ENCODE peak calls at places on chromosomes 13 and 19, in five cellular contexts. One of them, this sample, is unnamed.

GRCh38 chr19:2618611-2619010 is 83.9 kb downstream of the GNG7 start:
- DNase-seq in stimulated activated CD4-positive, alpha-beta T cell treated with anti-CD3 and anti-CD28 coated beads, TNF-alpha, amount 100 ng/mL, for 4 hours: peak; percentile 70
- DNase-seq in cerebellar nuclear complex: no peak
- DNase-seq in renal cortical epithelial cell: peak; percentile 78
- DNase-seq in midbrain: no peak
- DNase-seq in this sample: no peak

GRCh38 chr19:29098863-29099481 is 114.0 kb downstream of the UQCRFS1 start:
- DNase-seq in stimulated activated CD4-positive, alpha-beta T cell treated with anti-CD3 and anti-CD28 coated beads, TNF-alpha, amount 100 ng/mL, for 4 hours: no peak
- DNase-seq in renal cortical epithelial cell: peak; percentile 98
- DNase-seq in cerebellar nuclear complex: no peak
- DNase-seq in midbrain: no peak
- DNase-seq in this sample: no peak

GRCh38 chr19:49064768-49065611 is at the start of gene NTF4:
- DNase-seq in renal cortical epithelial cell: no peak
- DNase-seq in stimulated activated CD4-positive, alpha-beta T cell treated with anti-CD3 and anti-CD28 coated beads, TNF-alpha, amount 100 ng/mL, for 4 hours: no peak
- DNase-seq in cerebellar nuclear complex: no peak
- DNase-seq in midbrain: no peak
- DNase-seq in this sample: no peak

GRCh38 chr13:69617587-69617986 is 490.0 kb upstream of the ATXN8OS start:
- DNase-seq in cerebellar nuclear complex: no peak
- DNase-seq in stimulated activated CD4-positive, alpha-beta T cell treated with anti-CD3 and anti-CD28 coated beads, TNF-alpha, amount 100 ng/mL, for 4 hours: no peak
- DNase-seq in renal cortical epithelial cell: no peak
- DNase-seq in midbrain: no peak
- DNase-seq in this sample: no peak

GRCh38 chr19:41064974-41065569 is 23.2 kb upstream of the CYP2A13 start:
- DNase-seq in cerebellar nuclear complex: no peak
- DNase-seq in midbrain: no peak
- DNase-seq in stimulated activated CD4-positive, alpha-beta T cell treated with anti-CD3 and anti-CD28 coated beads, TNF-alpha, amount 100 ng/mL, for 4 hours: no peak
- DNase-seq in renal cortical epithelial cell: no peak
- DNase-seq in this sample: no peak

GRCh38 chr19:35363711-35364425 is 5.6 kb downstream of the FFAR3 start:
- DNase-seq in stimulated activated CD4-positive, alpha-beta T cell treated with anti-CD3 and anti-CD28 coated beads, TNF-alpha, amount 100 ng/mL, for 4 hours: no peak
- DNase-seq in renal cortical epithelial cell: no peak
- DNase-seq in cerebellar nuclear complex: no peak
- DNase-seq in midbrain: no peak
- DNase-seq in this sample: no peak

GRCh38 chr19:708154-709141 is at the start of gene PALM:
- DNase-seq in midbrain: peak; percentile 35
- DNase-seq in stimulated activated CD4-positive, alpha-beta T cell treated with anti-CD3 and anti-CD28 coated beads, TNF-alpha, amount 100 ng/mL, for 4 hours: no peak
- DNase-seq in renal cortical epithelial cell: no peak
- DNase-seq in cerebellar nuclear complex: no peak
- DNase-seq in this sample: no peak

GRCh38 chr13:32902898-32903297 is 113.3 kb upstream of the KL start:
- DNase-seq in cerebellar nuclear complex: no peak
- DNase-seq in midbrain: peak; percentile 39
- DNase-seq in stimulated activated CD4-positive, alpha-beta T cell treated with anti-CD3 and anti-CD28 coated beads, TNF-alpha, amount 100 ng/mL, for 4 hours: no peak
- DNase-seq in renal cortical epithelial cell: no peak
- DNase-seq in this sample: no peak

GRCh38 chr13:80359459-80360297 is 18.8 kb upstream of the SPRY2 start:
- DNase-seq in renal cortical epithelial cell: no peak
- DNase-seq in cerebellar nuclear complex: no peak
- DNase-seq in stimulated activated CD4-positive, alpha-beta T cell treated with anti-CD3 and anti-CD28 coated beads, TNF-alpha, amount 100 ng/mL, for 4 hours: no peak
- DNase-seq in midbrain: no peak
- DNase-seq in this sample: no peak

GRCh38 chr19:5337886-5338595 is 2.6 kb downstream of the PTPRS start:
- DNase-seq in stimulated activated CD4-positive, alpha-beta T cell treated with anti-CD3 and anti-CD28 coated beads, TNF-alpha, amount 100 ng/mL, for 4 hours: no peak
- DNase-seq in midbrain: no peak
- DNase-seq in renal cortical epithelial cell: no peak
- DNase-seq in cerebellar nuclear complex: no peak
- DNase-seq in this sample: no peak

GRCh38 chr13:47087841-47088240 is 191.0 kb upstream of the HTR2A start:
- DNase-seq in midbrain: no peak
- DNase-seq in stimulated activated CD4-positive, alpha-beta T cell treated with anti-CD3 and anti-CD28 coated beads, TNF-alpha, amount 100 ng/mL, for 4 hours: no peak
- DNase-seq in cerebellar nuclear complex: no peak
- DNase-seq in renal cortical epithelial cell: no peak
- DNase-seq in this sample: no peak

GRCh38 chr13:93262729-93263128 is 36.1 kb downstream of the GPC6 start:
- DNase-seq in renal cortical epithelial cell: peak; percentile 72
- DNase-seq in midbrain: no peak
- DNase-seq in stimulated activated CD4-positive, alpha-beta T cell treated with anti-CD3 and anti-CD28 coated beads, TNF-alpha, amount 100 ng/mL, for 4 hours: no peak
- DNase-seq in cerebellar nuclear complex: no peak
- DNase-seq in this sample: no peak

GRCh38 chr19:12737666-12738351 is 512 bp downstream of the GET3 start:
- DNase-seq in renal cortical epithelial cell: no peak
- DNase-seq in cerebellar nuclear complex: no peak
- DNase-seq in stimulated activated CD4-positive, alpha-beta T cell treated with anti-CD3 and anti-CD28 coated beads, TNF-alpha, amount 100 ng/mL, for 4 hours: no peak
- DNase-seq in midbrain: no peak
- DNase-seq in this sample: no peak

GRCh38 chr19:45177817-45178261 is at the start of gene TRAPPC6A:
- DNase-seq in cerebellar nuclear complex: no peak
- DNase-seq in stimulated activated CD4-positive, alpha-beta T cell treated with anti-CD3 and anti-CD28 coated beads, TNF-alpha, amount 100 ng/mL, for 4 hours: no peak
- DNase-seq in renal cortical epithelial cell: peak; percentile 58
- DNase-seq in midbrain: no peak
- DNase-seq in this sample: no peak

GRCh38 chr19:54105796-54106195 is 3.1 kb downstream of the NDUFA3 start:
- DNase-seq in cerebellar nuclear complex: no peak
- DNase-seq in renal cortical epithelial cell: no peak
- DNase-seq in midbrain: no peak
- DNase-seq in stimulated activated CD4-positive, alpha-beta T cell treated with anti-CD3 and anti-CD28 coated beads, TNF-alpha, amount 100 ng/mL, for 4 hours: no peak
- DNase-seq in this sample: no peak

GRCh38 chr13:111484129-111484925 is 163.9 kb downstream of the TEX29 start:
- DNase-seq in cerebellar nuclear complex: no peak
- DNase-seq in stimulated activated CD4-positive, alpha-beta T cell treated with anti-CD3 and anti-CD28 coated beads, TNF-alpha, amount 100 ng/mL, for 4 hours: no peak
- DNase-seq in midbrain: no peak
- DNase-seq in renal cortical epithelial cell: no peak
- DNase-seq in this sample: no peak